ENCODE peak calls at places on chromosome 15, in nine cellular contexts. R is fibroblast of lung, X is chondrocyte, D is AG04450, F is pancreas, V is nucleus accumbens, K is ureter, I is B cell, Y is islet precursor cell. Q is an unnamed sample.

GRCh38 chr15:93152951-93153350 is 63.9 kb upstream of the RGMA start:
- DNase-seq in D (no peak), X (no peak), F (no peak), R (no peak), K (peak; percentile 83), I (no peak), V (peak; percentile 79), Y (no peak), Q (peak; percentile 98)

GRCh38 chr15:56763496-56763895 is 30.2 kb upstream of the ZNF280D start:
- DNase-seq in D (no peak), R (peak; percentile 21), K (no peak), Y (no peak), F (no peak), X (no peak), V (no peak), I (no peak), Q (no peak)

GRCh38 chr15:82742134-82742533 is 32.5 kb upstream of the AP3B2 start:
- DNase-seq in X (no peak), K (no peak), D (no peak), V (no peak), R (no peak), I (no peak), Y (peak; percentile 64), F (no peak), Q (peak; percentile 54)

GRCh38 chr15:85793641-85794597 is 806 bp downstream of the KLHL25 start:
- DNase-seq in D (no peak), V (no peak), I (no peak), R (no peak), K (peak; percentile 54), Y (peak; percentile 72), F (peak; percentile 81), X (peak; percentile 63), Q (peak; percentile 27)

GRCh38 chr15:90883971-90884718 is at the start of gene FES:
- DNase-seq in K (peak; percentile 76), I (no peak), D (no peak), V (no peak), Y (peak; percentile 84), R (peak; percentile 60), X (peak; percentile 76), F (peak; percentile 86), Q (no peak)

GRCh38 chr15:97978408-97979130 is 18.1 kb downstream of the ARRDC4 start:
- DNase-seq in Y (no peak), F (no peak), I (no peak), R (no peak), K (no peak), X (no peak), D (no peak), V (no peak), Q (peak; percentile 64)

GRCh38 chr15:101127503-101128076 is 124.3 kb downstream of the CHSY1 start:
- DNase-seq in K (peak; percentile 79), F (no peak), V (peak; percentile 34), D (peak; percentile 85), Y (peak; percentile 45), I (no peak), X (no peak), R (peak; percentile 97), Q (peak; percentile 86)

GRCh38 chr15:67076147-67076843 is 10.9 kb downstream of the SMAD3 start:
- DNase-seq in R (peak; percentile 80), K (no peak), F (no peak), V (no peak), X (no peak), D (peak; percentile 59), I (peak; percentile 70), Y (peak; percentile 84), Q (peak; percentile 87)

GRCh38 chr15:76337739-76338554 is 1.4 kb downstream of the ISL2 start:
- DNase-seq in D (no peak), Y (peak; percentile 62), V (no peak), I (no peak), K (no peak), R (no peak), F (peak; percentile 73), X (no peak), Q (no peak)

GRCh38 chr15:70466895-70467529 is 296.3 kb downstream of the UACA start:
- DNase-seq in R (peak; percentile 73), V (peak; percentile 38), I (peak; percentile 63), X (peak; percentile 42), D (peak; percentile 26), K (peak; percentile 57), F (no peak), Y (peak; percentile 84), Q (peak; percentile 71)